ENCODE peak calls at places on chromosomes 12 and 14, in six cellular contexts. Y, R, T, P, I and Z are unnamed samples.
A peak's percentile ranks its signal among the peaks of the same experiment; 100 is the strongest.

GRCh38 chr14:99744873-99745224 is 48.4 kb upstream of the EML1 start:
- DNase-seq in Y (no peak), R (no peak), T (no peak), P (no peak), I (no peak), Z (no peak)

GRCh38 chr12:85697003-85697402 is 139.2 kb downstream of the RASSF9 start:
- DNase-seq in Y (no peak), R (peak; percentile 59), T (no peak), P (no peak), I (no peak), Z (no peak)

GRCh38 chr12:66365718-66366485 is 63.6 kb downstream of the HELB start:
- DNase-seq in Y (no peak), R (no peak), T (no peak), P (no peak), I (no peak), Z (peak; percentile 68)

GRCh38 chr12:29354954-29355353 is 26.0 kb downstream of the ERGIC2 start:
- DNase-seq in Y (no peak), R (no peak), T (no peak), P (no peak), I (no peak), Z (no peak)

GRCh38 chr12:2229661-2230539 is 177.1 kb downstream of the CACNA1C start:
- DNase-seq in Y (no peak), R (no peak), T (no peak), P (no peak), I (peak; percentile 61), Z (peak; percentile 35)

GRCh38 chr12:81221681-81222080 is 143.8 kb downstream of the ACSS3 start:
- DNase-seq in Y (no peak), R (no peak), T (no peak), P (peak; percentile 11), I (no peak), Z (peak; percentile 5)

GRCh38 chr14:68939893-68940613 is 39.0 kb downstream of the ACTN1 start:
- DNase-seq in Y (peak; percentile 80), R (peak; percentile 84), T (peak; percentile 93), P (peak; percentile 95), I (peak; percentile 92), Z (peak; percentile 99)

GRCh38 chr14:54724123-54724522 is 157.2 kb downstream of the SAMD4A start:
- DNase-seq in Y (no peak), R (no peak), T (no peak), P (no peak), I (no peak), Z (no peak)

GRCh38 chr12:55499810-55500252 is 7.7 kb downstream of the OR6C68 start:
- DNase-seq in Y (no peak), R (no peak), T (no peak), P (no peak), I (no peak), Z (no peak)

GRCh38 chr14:51087024-51087423 is 7.9 kb downstream of the TRIM9 start:
- DNase-seq in Y (peak; percentile 20), R (no peak), T (no peak), P (peak; percentile 35), I (peak; percentile 65), Z (no peak)

GRCh38 chr14:22821193-22822016 is 6.2 kb upstream of the SLC7A7 start:
- DNase-seq in Y (no peak), R (no peak), T (no peak), P (no peak), I (peak; percentile 70), Z (peak; percentile 63)

GRCh38 chr14:67166450-67166853 is 22.8 kb upstream of the GARIN2 start:
- DNase-seq in Y (no peak), R (peak; percentile 76), T (no peak), P (peak; percentile 63), I (no peak), Z (peak; percentile 77)

GRCh38 chr12:121669525-121669908 is at the start of gene MORN3:
- DNase-seq in Y (no peak), R (no peak), T (no peak), P (no peak), I (no peak), Z (no peak)

GRCh38 chr12:71092290-71092689 is 65.5 kb downstream of the TSPAN8 start:
- DNase-seq in Y (no peak), R (no peak), T (no peak), P (peak; percentile 32), I (no peak), Z (peak; percentile 70)

GRCh38 chr12:120941846-120942405 is 36.4 kb upstream of the HNF1A start:
- DNase-seq in Y (no peak), R (no peak), T (no peak), P (no peak), I (peak; percentile 2), Z (no peak)

GRCh38 chr14:63551338-63551737 is 8.2 kb upstream of the PPP2R5E start:
- DNase-seq in Y (no peak), R (peak; percentile 6), T (no peak), P (peak; percentile 78), I (no peak), Z (no peak)

GRCh38 chr14:78752789-78753188 is 582.6 kb downstream of the NRXN3 start:
- DNase-seq in Y (no peak), R (no peak), T (no peak), P (peak; percentile 17), I (no peak), Z (no peak)

GRCh38 chr14:55807059-55807499 is 227.1 kb downstream of the KTN1 start:
- DNase-seq in Y (peak; percentile 87), R (peak; percentile 98), T (peak; percentile 95), P (peak; percentile 77), I (peak; percentile 80), Z (peak; percentile 95)

GRCh38 chr14:35353409-35354172 is 51.0 kb downstream of the NFKBIA start:
- DNase-seq in Y (no peak), R (no peak), T (no peak), P (no peak), I (no peak), Z (no peak)

GRCh38 chr14:103862393-103862782 is 15.0 kb upstream of the PPP1R13B start:
- DNase-seq in Y (no peak), R (no peak), T (no peak), P (no peak), I (no peak), Z (no peak)

GRCh38 chr12:118946256-118946655 is 35.1 kb upstream of the SRRM4 start:
- DNase-seq in Y (no peak), R (no peak), T (no peak), P (no peak), I (no peak), Z (no peak)

GRCh38 chr12:2431810-2432209 is 363.0 kb upstream of the FKBP4 start:
- DNase-seq in Y (no peak), R (peak; percentile 60), T (no peak), P (peak; percentile 59), I (peak; percentile 88), Z (no peak)

GRCh38 chr12:25829192-25829591 is 129.3 kb upstream of the RASSF8 start:
- DNase-seq in Y (no peak), R (no peak), T (peak; percentile 81), P (peak; percentile 98), I (peak; percentile 84), Z (peak; percentile 98)

GRCh38 chr12:21826549-21826940 is 52.0 kb upstream of the KCNJ8 start:
- DNase-seq in Y (no peak), R (no peak), T (no peak), P (no peak), I (no peak), Z (no peak)

GRCh38 chr12:4156317-4156716 is 117.2 kb upstream of the CCND2 start:
- DNase-seq in Y (no peak), R (no peak), T (no peak), P (no peak), I (no peak), Z (no peak)

GRCh38 chr12:43306066-43306465 is 245.9 kb downstream of the ADAMTS20 start:
- DNase-seq in Y (no peak), R (no peak), T (no peak), P (peak; percentile 99), I (peak; percentile 71), Z (peak; percentile 98)

GRCh38 chr14:89479802-89480201 is 62.8 kb upstream of the FOXN3 start:
- DNase-seq in Y (no peak), R (no peak), T (no peak), P (peak; percentile 52), I (no peak), Z (peak; percentile 71)

GRCh38 chr12:120861074-120861795 is 42.9 kb downstream of the SPPL3 start:
- DNase-seq in Y (no peak), R (no peak), T (no peak), P (no peak), I (no peak), Z (no peak)

GRCh38 chr12:57838594-57839302 is 7.8 kb downstream of the CTDSP2 start:
- DNase-seq in Y (no peak), R (no peak), T (no peak), P (peak; percentile 60), I (no peak), Z (peak; percentile 33)

GRCh38 chr14:54366726-54367707 is 29.8 kb upstream of the CDKN3 start:
- DNase-seq in Y (no peak), R (peak; percentile 72), T (peak; percentile 36), P (peak; percentile 59), I (no peak), Z (peak; percentile 89)

GRCh38 chr12:52390739-52391617 is 5.5 kb upstream of the KRT84 start:
- DNase-seq in Y (no peak), R (no peak), T (no peak), P (peak; percentile 38), I (peak; percentile 56), Z (peak; percentile 52)

GRCh38 chr12:50927356-50927755 is 25.0 kb upstream of the HIGD1C start:
- DNase-seq in Y (no peak), R (no peak), T (no peak), P (no peak), I (no peak), Z (no peak)
- H3K4me3 ChIP-seq in Y (peak overlapping the region; percentile 88), R (peak overlapping the region; percentile 70), T (peak overlapping the region; percentile 51), P (peak overlapping the region; percentile 64), I (peak overlapping the region; percentile 65), Z (peak overlapping the region; percentile 72)

GRCh38 chr12:77161944-77162343 is 96.6 kb upstream of the E2F7 start:
- DNase-seq in Y (no peak), R (no peak), T (no peak), P (no peak), I (no peak), Z (no peak)
- TF ChIP-seq CTCF in Y (no peak), R (no peak), T (no peak), P (no peak), I (no peak), Z (no peak)

DNA sequence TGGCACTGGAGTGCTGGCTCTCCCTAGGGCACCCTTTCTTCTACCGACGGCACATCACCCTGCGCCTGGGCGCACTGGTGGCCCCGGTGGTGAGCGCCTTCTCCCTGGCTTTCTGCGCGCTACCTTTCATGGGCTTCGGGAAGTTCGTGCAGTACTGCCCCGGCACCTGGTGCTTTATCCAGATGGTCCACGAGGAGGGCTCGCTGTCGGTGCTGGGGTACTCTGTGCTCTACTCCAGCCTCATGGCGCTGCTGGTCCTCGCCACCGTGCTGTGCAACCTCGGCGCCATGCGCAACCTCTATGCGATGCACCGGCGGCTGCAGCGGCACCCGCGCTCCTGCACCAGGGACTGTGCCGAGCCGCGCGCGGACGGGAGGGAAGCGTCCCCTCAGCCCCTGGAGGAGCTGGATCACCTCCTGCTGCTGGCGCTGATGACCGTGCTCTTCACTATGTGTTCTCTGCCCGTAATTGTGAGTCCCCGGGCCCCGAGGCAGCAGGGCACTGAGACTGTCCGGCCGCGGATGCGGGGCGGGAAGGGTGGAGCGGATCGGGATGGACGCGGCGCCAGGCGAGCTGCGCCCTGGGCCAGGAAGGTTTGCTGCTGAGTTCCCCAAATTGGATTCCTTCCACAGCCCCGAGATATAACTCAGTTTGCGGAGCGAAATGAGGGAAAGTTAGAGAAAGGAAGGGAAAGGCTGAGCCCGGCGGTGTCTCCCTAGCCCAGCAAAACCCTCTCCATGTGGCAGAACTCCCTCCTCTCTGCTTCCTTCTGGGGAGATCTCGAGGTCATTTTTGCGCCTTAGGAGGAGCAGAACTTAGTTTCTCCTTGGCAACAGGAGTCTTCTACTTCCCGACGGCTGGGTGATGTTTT is 928 bp downstream of the PTGDR start:
- DNase-seq in Y (no peak), R (no peak), T (no peak), P (peak; percentile 41), I (no peak), Z (peak; percentile 27)
- H3K4me3 ChIP-seq in Y (peak overlapping the region; percentile 71), R (no peak overlapping the region), T (peak overlapping the region; percentile 35), P (peak overlapping the region; percentile 57), I (peak overlapping the region; percentile 34), Z (peak overlapping the region; percentile 34)

GRCh38 chr12:62631531-62632520 is 165.2 kb downstream of the MON2 start:
- DNase-seq in Y (peak; percentile 71), R (peak; percentile 87), T (peak; percentile 83), P (peak; percentile 90), I (peak; percentile 81), Z (peak; percentile 80)
- TF ChIP-seq CTCF in Y (peak; percentile 54), R (no peak), T (no peak), P (peak; percentile 32), I (no peak), Z (peak; percentile 66)